ENCODE peak calls at places on chromosomes 12 and 14, in four cellular contexts. K is WTC11, T is HepG2, N is K562. B is an unnamed sample.
A peak's percentile ranks its signal among the peaks of the same experiment; 100 is the strongest.

GRCh38 chr12:76085159-76085868 is 829 bp upstream of the NAP1L1 start:
- DNase-seq in K (no peak), T (no peak), N (no peak), B (no peak)

GRCh38 chr14:94592457-94592856 is 11.2 kb downstream of the SERPINA5 start:
- DNase-seq in K (no peak), T (no peak), N (no peak), B (no peak)

GRCh38 chr12:111445311-111446043 is 39.8 kb downstream of the SH2B3 start:
- DNase-seq in K (no peak), T (no peak), N (no peak), B (no peak)

GRCh38 chr14:95340201-95340697 is 20.5 kb upstream of the CLMN start:
- DNase-seq in K (no peak), T (peak; percentile 61), N (no peak), B (no peak)

GRCh38 chr14:23517650-23518329 is 33.8 kb downstream of the ZFHX2 start:
- DNase-seq in K (no peak), T (no peak), N (no peak), B (no peak)

GRCh38 chr12:91657016-91657415 is 474.4 kb upstream of the DCN start:
- DNase-seq in K (no peak), T (no peak), N (no peak), B (no peak)

GRCh38 chr12:95130096-95130495 is 56.7 kb upstream of the NR2C1 start:
- DNase-seq in K (no peak), T (no peak), N (no peak), B (no peak)

GRCh38 chr12:48933664-48934311 is 8.5 kb upstream of the FKBP11 start:
- DNase-seq in K (no peak), T (no peak), N (no peak), B (no peak)

GRCh38 chr12:120247621-120248030 is 17.9 kb downstream of the PXN start:
- DNase-seq in K (no peak), T (no peak), N (no peak), B (no peak)

GRCh38 chr12:44874981-44875416 is 1.1 kb downstream of the NELL2 start:
- DNase-seq in K (peak; percentile 31), T (no peak), N (no peak), B (peak; percentile 11)

GRCh38 chr12:91138337-91138905 is 27.1 kb upstream of the LUM start:
- DNase-seq in K (no peak), T (no peak), N (no peak), B (no peak)

GRCh38 chr12:11927311-11927935 is 143.3 kb upstream of the BCL2L14 start:
- DNase-seq in K (no peak), T (no peak), N (no peak), B (no peak)

DNA sequence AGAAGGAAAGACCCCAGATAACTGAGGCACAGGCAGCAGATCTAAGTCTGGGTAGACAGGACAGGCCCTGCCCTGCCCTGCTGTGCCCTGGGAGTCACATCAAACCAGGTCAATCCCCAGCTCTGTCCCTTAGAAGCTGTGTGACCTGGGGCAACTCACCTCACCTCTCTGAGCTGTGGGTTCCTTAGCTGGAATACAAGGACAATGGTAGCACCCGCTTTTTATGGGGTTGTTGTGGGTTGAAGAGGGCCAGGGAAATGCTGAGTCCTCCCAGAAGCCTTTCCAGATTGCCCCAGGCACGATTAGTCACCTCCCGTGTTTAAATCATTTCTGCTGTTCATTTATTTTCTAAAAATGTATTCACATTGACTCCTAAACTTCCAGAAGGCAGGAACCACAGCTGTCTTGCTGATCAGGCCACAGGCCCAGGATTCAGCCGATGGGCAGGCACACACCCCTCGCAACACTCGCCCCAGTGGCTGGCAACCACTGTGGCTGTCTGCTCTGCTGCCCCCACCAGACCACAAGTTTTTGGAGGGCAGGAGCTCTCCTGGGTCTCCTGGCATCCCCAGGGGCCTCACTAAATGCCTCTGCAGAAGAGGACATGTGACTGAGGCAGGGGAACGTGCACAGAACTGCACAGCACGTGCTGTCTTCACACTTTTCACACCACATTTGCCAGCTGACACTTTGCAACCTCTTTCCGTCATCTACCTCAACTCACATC is 3.0 kb downstream of the SELPLG start:
- DNase-seq in K (no peak), T (no peak), N (no peak), B (no peak)
- TF ChIP-seq ELF4 in K (no peak), T (no peak), N (no peak), B (no peak)

GRCh38 chr12:53966070-53966384 is 6.9 kb upstream of the HOXC11 start:
- DNase-seq in K (peak; percentile 63), T (no peak), N (no peak), B (no peak)
- TF ChIP-seq ELF4 in K (no peak), T (no peak), N (no peak), B (no peak)

DNA sequence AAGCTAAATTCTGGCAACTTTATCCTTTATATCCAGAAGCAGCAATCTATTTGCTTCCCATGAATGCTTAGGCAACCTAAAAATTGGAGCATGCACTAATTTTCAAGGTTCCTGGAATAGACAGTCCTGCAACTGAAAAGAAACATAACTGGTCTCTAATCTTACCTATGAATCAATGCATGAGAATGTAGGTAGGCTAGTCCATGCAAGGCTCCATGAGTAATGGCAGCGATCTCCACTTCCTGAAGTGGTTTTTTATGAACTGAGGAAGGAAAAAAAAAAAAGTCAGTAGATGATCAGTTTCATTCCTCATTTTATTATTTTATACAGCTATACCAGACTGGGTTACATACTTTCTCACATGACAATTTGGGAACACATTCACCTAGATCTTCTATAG is 102.0 kb downstream of the PEBP1 start:
- DNase-seq in K (no peak), T (no peak), N (no peak), B (no peak)
- TF ChIP-seq ELF4 in K (no peak), T (no peak), N (no peak), B (no peak)

DNA sequence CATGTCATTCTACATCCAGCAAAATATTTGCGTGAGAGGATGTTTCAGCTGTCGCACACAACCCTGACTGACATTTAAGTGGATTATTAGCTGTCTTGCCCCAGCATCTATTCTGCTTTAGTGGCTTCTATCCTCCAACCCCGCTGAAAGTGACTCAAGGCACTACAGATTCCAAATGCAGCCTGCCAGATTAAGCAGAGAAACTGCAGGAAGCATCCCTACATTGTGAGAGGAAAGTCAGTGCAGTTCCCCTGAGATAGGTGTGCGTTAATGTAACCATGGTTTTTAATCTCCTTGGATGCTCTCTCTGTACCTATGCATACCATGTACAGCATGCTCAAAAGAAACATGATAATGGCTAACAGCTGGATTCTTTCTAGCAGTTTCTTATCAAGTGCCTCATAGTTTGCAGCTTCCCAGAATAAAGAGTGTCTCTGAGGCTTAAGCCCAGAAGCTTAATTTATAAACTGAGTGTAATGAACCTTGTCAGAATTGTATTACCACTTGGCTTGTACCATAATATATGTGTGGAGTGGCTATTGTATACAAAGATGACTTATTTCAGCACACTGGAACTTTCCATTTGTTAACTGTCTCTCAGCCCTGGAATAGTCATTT is 17.0 kb upstream of the MDM1 start:
- DNase-seq in K (no peak), T (no peak), N (no peak), B (no peak)
- TF ChIP-seq ELF4 in K (no peak), T (no peak), N (no peak), B (no peak)

GRCh38 chr12:23704992-23705943 is 244.2 kb downstream of the SOX5 start:
- DNase-seq in K (no peak), T (no peak), N (no peak), B (no peak)
- TF ChIP-seq ELF4 in K (no peak), T (no peak), N (no peak), B (no peak)

DNA sequence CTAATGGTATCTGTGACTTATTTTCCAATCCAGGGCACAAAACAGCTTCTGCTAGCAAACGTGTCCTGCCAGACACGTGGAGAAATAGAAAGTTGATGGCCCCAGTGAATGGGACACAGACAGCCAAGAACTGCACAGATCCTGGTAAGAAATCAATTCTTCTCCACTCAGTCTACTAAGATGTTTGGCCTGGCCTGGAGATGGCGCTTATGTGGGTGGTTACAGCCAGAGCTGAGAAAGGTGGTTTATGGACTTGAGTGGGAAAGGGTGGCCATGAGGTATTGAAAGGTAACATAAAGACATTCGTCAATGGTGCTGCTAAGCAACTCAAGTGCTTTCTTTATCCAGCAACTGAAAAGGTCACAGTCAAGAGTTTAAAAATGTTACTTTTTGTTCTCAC is 2.9 kb downstream of the SLC24A4 start:
- DNase-seq in K (no peak), T (no peak), N (no peak), B (no peak)
- TF ChIP-seq ELF4 in K (no peak), T (no peak), N (no peak), B (no peak)